ENCODE peak calls at places on chromosome 18, in six cellular contexts. One of them, this sample, is unnamed.

GRCh38 chr18:13620206-13620672 is 106.1 kb downstream of the FAM210A start:
- DNase-seq in heart left ventricle: no peak
- DNase-seq in GM23248: no peak
- DNase-seq in breast epithelium: no peak
- DNase-seq in right atrium auricular region: peak; percentile 47
- DNase-seq in left ventricle myocardium inferior: no peak
- DNase-seq in this sample: no peak

GRCh38 chr18:48756511-48757226 is 194.1 kb downstream of the SMAD7 start:
- DNase-seq in heart left ventricle: no peak
- DNase-seq in left ventricle myocardium inferior: no peak
- DNase-seq in right atrium auricular region: no peak
- DNase-seq in GM23248: no peak
- DNase-seq in breast epithelium: no peak
- DNase-seq in this sample: no peak

GRCh38 chr18:74081966-74082365 is 65.7 kb downstream of the FBXO15 start:
- DNase-seq in heart left ventricle: no peak
- DNase-seq in breast epithelium: peak; percentile 33
- DNase-seq in right atrium auricular region: no peak
- DNase-seq in left ventricle myocardium inferior: no peak
- DNase-seq in GM23248: no peak
- DNase-seq in this sample: no peak

GRCh38 chr18:13375302-13376255 is 157.0 kb downstream of the LDLRAD4 start:
- DNase-seq in GM23248: peak; percentile 96
- DNase-seq in heart left ventricle: peak; percentile 75
- DNase-seq in breast epithelium: no peak
- DNase-seq in left ventricle myocardium inferior: peak; percentile 64
- DNase-seq in right atrium auricular region: peak; percentile 93
- DNase-seq in this sample: no peak

GRCh38 chr18:24632158-24632988 is 171.9 kb downstream of the HRH4 start:
- DNase-seq in breast epithelium: no peak
- DNase-seq in heart left ventricle: no peak
- DNase-seq in left ventricle myocardium inferior: no peak
- DNase-seq in right atrium auricular region: no peak
- DNase-seq in GM23248: no peak
- DNase-seq in this sample: no peak

GRCh38 chr18:3449702-3450357 is at the start of gene TGIF1:
- DNase-seq in breast epithelium: peak; percentile 90
- DNase-seq in GM23248: peak; percentile 84
- DNase-seq in right atrium auricular region: peak; percentile 93
- DNase-seq in heart left ventricle: peak; percentile 86
- DNase-seq in left ventricle myocardium inferior: peak; percentile 83
- DNase-seq in this sample: peak; percentile 93

GRCh38 chr18:48923746-48924580 is 26.8 kb downstream of the SMAD7 start:
- DNase-seq in heart left ventricle: no peak
- DNase-seq in breast epithelium: no peak
- DNase-seq in GM23248: peak; percentile 85
- DNase-seq in left ventricle myocardium inferior: no peak
- DNase-seq in right atrium auricular region: no peak
- DNase-seq in this sample: no peak

GRCh38 chr18:75475228-75475627 is 47.7 kb upstream of the SMIM21 start:
- DNase-seq in heart left ventricle: no peak
- DNase-seq in right atrium auricular region: no peak
- DNase-seq in GM23248: peak; percentile 96
- DNase-seq in breast epithelium: no peak
- DNase-seq in left ventricle myocardium inferior: no peak
- DNase-seq in this sample: peak; percentile 3

GRCh38 chr18:37396981-37397720 is 168.4 kb downstream of the CELF4 start:
- DNase-seq in GM23248: no peak
- DNase-seq in breast epithelium: no peak
- DNase-seq in heart left ventricle: no peak
- DNase-seq in left ventricle myocardium inferior: no peak
- DNase-seq in right atrium auricular region: no peak
- DNase-seq in this sample: no peak

GRCh38 chr18:49621301-49621700 is 59.4 kb downstream of the LIPG start:
- DNase-seq in breast epithelium: no peak
- DNase-seq in right atrium auricular region: peak; percentile 7
- DNase-seq in GM23248: no peak
- DNase-seq in heart left ventricle: no peak
- DNase-seq in left ventricle myocardium inferior: no peak
- DNase-seq in this sample: no peak

GRCh38 chr18:7370375-7370774 is 139.5 kb downstream of the LRRC30 start:
- DNase-seq in left ventricle myocardium inferior: peak; percentile 45
- DNase-seq in right atrium auricular region: no peak
- DNase-seq in GM23248: no peak
- DNase-seq in breast epithelium: no peak
- DNase-seq in heart left ventricle: peak; percentile 60
- DNase-seq in this sample: no peak

GRCh38 chr18:28153485-28154065 is 23.4 kb downstream of the CDH2 start:
- DNase-seq in heart left ventricle: no peak
- DNase-seq in GM23248: peak; percentile 54
- DNase-seq in breast epithelium: no peak
- DNase-seq in left ventricle myocardium inferior: no peak
- DNase-seq in right atrium auricular region: no peak
- DNase-seq in this sample: no peak
- H3K4me1 ChIP-seq in heart left ventricle: no peaks in the 10 kb centered on the region
- H3K4me1 ChIP-seq in GM23248: peaks cover 23% of the 10 kb centered on the region
- H3K4me1 ChIP-seq in breast epithelium: no peaks in the 10 kb centered on the region
- H3K4me1 ChIP-seq in left ventricle myocardium inferior: peaks cover 95% of the 10 kb centered on the region
- H3K4me1 ChIP-seq in right atrium auricular region: no peaks in the 10 kb centered on the region
- H3K4me1 ChIP-seq in this sample: no peaks in the 10 kb centered on the region

GRCh38 chr18:44759925-44760342 is 79.2 kb downstream of the SETBP1 start:
- DNase-seq in left ventricle myocardium inferior: no peak
- DNase-seq in right atrium auricular region: no peak
- DNase-seq in breast epithelium: no peak
- DNase-seq in GM23248: no peak
- DNase-seq in heart left ventricle: no peak
- DNase-seq in this sample: no peak
- H3K4me3 ChIP-seq in left ventricle myocardium inferior: no peak overlapping the region
- H3K4me3 ChIP-seq in right atrium auricular region: no peak overlapping the region
- H3K4me3 ChIP-seq in breast epithelium: no peak overlapping the region
- H3K4me3 ChIP-seq in GM23248: no peak overlapping the region
- H3K4me3 ChIP-seq in heart left ventricle: no peak overlapping the region
- H3K4me3 ChIP-seq in this sample: no peak overlapping the region

DNA sequence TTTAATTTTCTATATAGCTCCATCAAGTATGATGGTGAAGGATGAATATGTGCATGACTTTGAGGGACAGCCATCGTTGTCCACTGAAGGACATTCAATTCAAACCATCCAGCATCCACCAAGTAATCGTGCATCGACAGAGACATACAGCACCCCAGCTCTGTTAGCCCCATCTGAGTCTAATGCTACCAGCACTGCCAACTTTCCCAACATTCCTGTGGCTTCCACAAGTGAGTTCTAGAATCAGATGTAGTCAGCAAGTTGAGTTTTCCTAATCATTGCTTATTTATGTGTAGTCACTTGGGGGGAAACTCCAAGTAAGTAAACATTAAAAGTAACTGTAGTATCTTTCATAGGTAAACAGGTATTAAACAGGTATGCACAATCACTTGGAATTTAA is 24.8 kb downstream of the SMAD4 start:
- DNase-seq in left ventricle myocardium inferior: no peak
- DNase-seq in right atrium auricular region: no peak
- DNase-seq in GM23248: peak; percentile 66
- DNase-seq in breast epithelium: no peak
- DNase-seq in heart left ventricle: no peak
- DNase-seq in this sample: no peak
- H3K36me3 ChIP-seq in left ventricle myocardium inferior: peaks cover 42% of the 10 kb centered on the region
- H3K36me3 ChIP-seq in right atrium auricular region: peaks cover 33% of the 10 kb centered on the region
- H3K36me3 ChIP-seq in GM23248: peaks cover 41% of the 10 kb centered on the region
- H3K36me3 ChIP-seq in breast epithelium: peaks cover 9% of the 10 kb centered on the region
- H3K36me3 ChIP-seq in heart left ventricle: no peaks in the 10 kb centered on the region
- H3K36me3 ChIP-seq in this sample: peaks cover 41% of the 10 kb centered on the region

GRCh38 chr18:42163316-42163715 is 208.3 kb downstream of the PIK3C3 start:
- DNase-seq in breast epithelium: no peak
- DNase-seq in heart left ventricle: no peak
- DNase-seq in left ventricle myocardium inferior: no peak
- DNase-seq in right atrium auricular region: no peak
- DNase-seq in GM23248: no peak
- DNase-seq in this sample: no peak
- H3K4me1 ChIP-seq in breast epithelium: no peaks in the 10 kb centered on the region
- H3K4me1 ChIP-seq in heart left ventricle: no peaks in the 10 kb centered on the region
- H3K4me1 ChIP-seq in left ventricle myocardium inferior: peaks cover 8% of the 10 kb centered on the region
- H3K4me1 ChIP-seq in right atrium auricular region: no peaks in the 10 kb centered on the region
- H3K4me1 ChIP-seq in GM23248: no peaks in the 10 kb centered on the region
- H3K4me1 ChIP-seq in this sample: no peaks in the 10 kb centered on the region